ENCODE peak calls at places on chromosomes 3 and 15, in seven cellular contexts. B, L, G, W, J, K and Y are unnamed samples.

GRCh38 chr3:53334742-53335141 is 12.6 kb downstream of the DCP1A start:
- DNase-seq in B (no peak), L (no peak), G (no peak), W (no peak), J (no peak), K (no peak), Y (no peak)

GRCh38 chr3:60444898-60445297 is 806.4 kb downstream of the FHIT start:
- DNase-seq in B (no peak), L (no peak), G (no peak), W (no peak), J (no peak), K (no peak), Y (no peak)

GRCh38 chr15:64985382-64986033 is 4.2 kb downstream of the SPG21 start:
- DNase-seq in B (no peak), L (peak), G (peak), W (no peak), J (no peak), K (no peak), Y (no peak)

GRCh38 chr3:135503429-135504083 is 462.0 kb upstream of the PPP2R3A start:
- DNase-seq in B (peak), L (peak), G (peak), W (peak), J (peak), K (peak), Y (peak)

GRCh38 chr3:142577701-142578308 is 728 bp downstream of the ATR start:
- DNase-seq in B (no peak), L (peak), G (no peak), W (no peak), J (no peak), K (no peak), Y (no peak)

GRCh38 chr15:41490355-41490754 is 3.3 kb upstream of the ITPKA start:
- DNase-seq in B (no peak), L (peak), G (no peak), W (no peak), J (peak), K (peak), Y (peak)

GRCh38 chr3:102133376-102133775 is 284.1 kb downstream of the NFKBIZ start:
- DNase-seq in B (no peak), L (no peak), G (no peak), W (no peak), J (no peak), K (no peak), Y (no peak)

GRCh38 chr3:152100491-152101086 is 168.1 kb upstream of the MBNL1 start:
- DNase-seq in B (no peak), L (no peak), G (peak), W (no peak), J (peak), K (no peak), Y (peak)

GRCh38 chr15:31263751-31264533 is 62.7 kb upstream of the KLF13 start:
- DNase-seq in B (no peak), L (no peak), G (peak), W (no peak), J (no peak), K (peak), Y (peak)

GRCh38 chr15:47119349-47119748 is 598.0 kb upstream of the SEMA6D start:
- DNase-seq in B (no peak), L (no peak), G (no peak), W (no peak), J (no peak), K (no peak), Y (no peak)

GRCh38 chr3:153614563-153614962 is 452.5 kb downstream of the RAP2B start:
- DNase-seq in B (no peak), L (peak), G (no peak), W (no peak), J (no peak), K (peak), Y (no peak)

GRCh38 chr15:61702224-61703120 is 357.8 kb downstream of the VPS13C start:
- DNase-seq in B (no peak), L (no peak), G (no peak), W (no peak), J (no peak), K (no peak), Y (no peak)

GRCh38 chr15:40511093-40511471 is 40.3 kb downstream of the CHST14 start:
- DNase-seq in B (no peak), L (no peak), G (no peak), W (no peak), J (peak), K (no peak), Y (peak)

GRCh38 chr3:155262295-155262694 is 31.2 kb downstream of the STRIT1 start:
- DNase-seq in B (no peak), L (no peak), G (no peak), W (no peak), J (no peak), K (peak), Y (no peak)

GRCh38 chr15:42184313-42184712 is 23.8 kb downstream of the VPS39 start:
- DNase-seq in B (no peak), L (no peak), G (no peak), W (no peak), J (no peak), K (no peak), Y (no peak)

DNA sequence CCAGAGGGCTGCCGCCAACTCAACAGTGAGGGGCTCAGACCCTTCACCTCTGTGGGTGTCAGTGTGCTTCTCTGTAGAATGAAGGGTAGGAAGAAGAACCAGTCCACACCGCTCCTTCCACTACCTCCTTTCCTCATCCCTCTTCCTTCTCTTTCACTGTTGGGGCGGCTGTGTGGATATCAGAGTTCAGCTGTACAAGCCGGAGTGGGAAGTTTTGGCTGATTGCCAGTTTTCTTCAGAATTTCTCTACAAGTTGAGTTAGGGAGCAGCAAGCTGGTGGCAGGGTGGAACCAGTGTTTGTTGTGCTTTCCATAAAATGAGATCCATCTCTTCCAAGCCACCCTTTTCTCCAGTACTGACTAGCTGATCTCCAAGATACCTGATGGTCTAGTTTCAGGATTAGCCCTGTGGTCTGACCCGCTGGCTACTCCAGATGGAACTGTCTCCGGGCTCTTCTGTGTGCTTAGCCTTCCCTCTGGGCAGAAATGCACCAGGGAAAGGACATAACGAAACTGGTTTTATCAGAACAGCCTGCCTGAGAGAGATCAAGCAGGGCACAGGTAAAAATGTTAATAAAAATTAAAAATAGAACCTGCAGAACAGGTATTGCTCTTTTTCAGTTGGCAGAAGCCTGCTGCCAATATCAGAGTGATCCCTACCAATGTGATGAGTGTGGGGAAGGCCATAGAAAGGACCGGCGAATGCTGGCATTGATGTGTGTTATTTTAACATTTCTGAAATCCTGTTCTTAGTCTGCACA is 169.9 kb upstream of the TSC22D2 start:
- DNase-seq in B (no peak), L (no peak), G (no peak), W (no peak), J (no peak), K (no peak), Y (no peak)
- TF ChIP-seq CTCF in B (no peak), L (no peak), G (no peak), W (no peak), J (no peak), K (no peak), Y (no peak)

DNA sequence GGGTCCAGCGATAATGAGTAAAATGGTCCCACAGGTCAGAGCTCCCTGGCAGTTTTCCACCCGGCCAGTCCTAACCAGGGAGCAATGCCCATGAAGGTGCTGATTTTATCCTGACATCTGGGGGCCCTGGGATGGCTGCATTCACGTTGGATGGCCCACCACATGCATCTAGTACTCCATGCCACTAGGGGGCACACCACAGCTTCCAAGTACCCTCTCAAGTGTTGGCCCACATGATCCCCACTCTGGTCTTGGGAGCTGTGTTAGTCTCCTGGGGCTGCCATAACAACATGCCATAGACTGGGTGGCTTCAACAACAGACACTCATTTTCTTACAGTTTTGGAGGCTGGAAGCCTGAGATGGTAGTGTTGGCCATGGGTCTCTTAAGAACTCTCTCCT is 225.5 kb downstream of the SLCO3A1 start:
- DNase-seq in B (no peak), L (no peak), G (peak), W (no peak), J (no peak), K (no peak), Y (no peak)
- TF ChIP-seq CTCF in B (peak), L (peak), G (no peak), W (no peak), J (no peak), K (peak), Y (peak)

GRCh38 chr3:8702560-8702959 is 31.0 kb upstream of the CAV3 start:
- DNase-seq in B (no peak), L (no peak), G (no peak), W (no peak), J (peak), K (no peak), Y (no peak)
- TF ChIP-seq CTCF in B (peak), L (peak), G (no peak), W (no peak), J (peak), K (no peak), Y (peak)

DNA sequence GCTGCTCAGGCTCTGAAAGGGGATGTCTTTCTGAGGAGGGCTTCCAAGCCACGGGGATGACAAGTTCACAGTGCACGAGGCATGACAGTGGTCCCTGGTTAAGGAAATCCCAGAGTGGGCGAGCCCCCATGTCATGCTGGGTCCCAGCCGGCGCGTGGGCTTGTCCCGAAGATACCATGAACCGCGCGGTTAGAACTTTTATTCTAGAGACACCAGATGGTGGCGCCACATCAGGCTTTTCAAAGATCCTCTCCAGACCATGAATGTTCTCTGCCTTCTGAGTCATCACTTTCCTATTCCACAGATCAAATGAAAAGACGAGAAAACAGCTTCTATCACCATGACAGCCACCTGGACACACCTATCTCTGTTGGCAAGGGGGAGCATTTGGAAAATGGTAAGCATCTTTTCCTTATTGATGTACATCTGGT is 227.8 kb upstream of the LYSMD4 start:
- DNase-seq in B (no peak), L (peak), G (no peak), W (no peak), J (no peak), K (no peak), Y (no peak)
- TF ChIP-seq CTCF in B (peak), L (no peak), G (no peak), W (no peak), J (no peak), K (no peak), Y (peak)

DNA sequence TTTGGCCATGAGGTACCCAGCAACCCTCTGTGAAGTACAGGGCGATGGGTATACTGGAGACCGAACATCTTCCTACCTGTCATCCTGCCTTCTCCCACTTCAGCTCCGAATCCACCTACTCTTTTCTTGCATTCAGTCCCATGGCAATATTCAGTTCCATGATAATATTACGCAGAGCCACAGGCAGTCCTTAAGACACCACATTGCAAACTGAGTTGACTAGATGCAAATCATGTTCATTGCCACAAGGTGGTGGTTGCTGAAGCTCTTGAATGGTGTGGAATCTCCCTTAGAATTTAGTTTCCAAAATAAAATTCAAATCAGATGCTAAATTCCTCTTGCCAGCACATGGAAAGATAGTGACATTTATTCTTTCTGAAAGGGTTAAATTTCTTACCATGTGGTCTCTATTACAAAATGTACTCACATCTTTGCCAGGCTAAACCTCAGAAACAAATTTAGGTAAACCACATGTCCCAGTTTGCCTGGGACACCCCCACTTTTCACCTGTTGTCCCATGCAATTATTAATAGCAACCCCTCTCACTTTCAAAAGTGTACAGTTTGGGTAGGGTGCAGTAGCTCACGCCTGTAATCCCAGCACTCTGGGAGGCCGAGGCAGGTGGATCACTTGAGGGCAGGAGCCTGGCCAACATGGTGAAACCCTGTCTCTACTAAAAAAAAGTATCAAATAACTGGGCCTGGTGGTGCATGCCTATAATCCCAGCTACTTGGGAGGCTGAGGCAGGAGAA is 1.7 kb upstream of the NME9 start:
- DNase-seq in B (no peak), L (peak), G (no peak), W (no peak), J (no peak), K (no peak), Y (no peak)
- TF ChIP-seq CTCF in B (peak), L (peak), G (peak), W (no peak), J (no peak), K (no peak), Y (peak)